ENCODE peak calls at places on chromosomes 12 and 14, in four cellular contexts. One of them, this sample, is unnamed. For H3K4me1, the result is how much of the 10 kb centered on the place peaks cover.

GRCh38 chr12:67208326-67209067 is 60.7 kb upstream of the CAND1 start:
- DNase-seq in transverse colon: no peak
- DNase-seq in neural progenitor cell: no peak
- DNase-seq in ovary: no peak
- DNase-seq in this sample: no peak

GRCh38 chr14:49446801-49447200 is 139.4 kb downstream of the RPS29 start:
- DNase-seq in transverse colon: no peak
- DNase-seq in neural progenitor cell: no peak
- DNase-seq in ovary: no peak
- DNase-seq in this sample: no peak

GRCh38 chr12:99983721-99984258 is 946 bp downstream of the ANKS1B start:
- DNase-seq in transverse colon: no peak
- DNase-seq in neural progenitor cell: no peak
- DNase-seq in ovary: no peak
- DNase-seq in this sample: no peak

GRCh38 chr12:639566-639965 is 23.7 kb downstream of the NINJ2 start:
- DNase-seq in transverse colon: no peak
- DNase-seq in neural progenitor cell: no peak
- DNase-seq in ovary: no peak
- DNase-seq in this sample: no peak

GRCh38 chr12:103011974-103012763 is 54.7 kb downstream of the ASCL1 start:
- DNase-seq in transverse colon: no peak
- DNase-seq in neural progenitor cell: peak
- DNase-seq in ovary: no peak
- DNase-seq in this sample: no peak

GRCh38 chr12:16086462-16086861 is 175.3 kb downstream of the DERA start:
- DNase-seq in transverse colon: no peak
- DNase-seq in neural progenitor cell: no peak
- DNase-seq in ovary: no peak
- DNase-seq in this sample: no peak

GRCh38 chr14:105107351-105107750 is 42.1 kb upstream of the GPR132 start:
- DNase-seq in transverse colon: no peak
- DNase-seq in neural progenitor cell: no peak
- DNase-seq in ovary: no peak
- DNase-seq in this sample: no peak

GRCh38 chr12:7161811-7162210 is 27.7 kb upstream of the PEX5 start:
- DNase-seq in transverse colon: no peak
- DNase-seq in neural progenitor cell: no peak
- DNase-seq in ovary: no peak
- DNase-seq in this sample: no peak

GRCh38 chr12:50546441-50547318 is 41.9 kb downstream of the DIP2B start:
- DNase-seq in transverse colon: no peak
- DNase-seq in neural progenitor cell: no peak
- DNase-seq in ovary: no peak
- DNase-seq in this sample: no peak

GRCh38 chr12:63206494-63206893 is 55.5 kb upstream of the AVPR1A start:
- DNase-seq in transverse colon: no peak
- DNase-seq in neural progenitor cell: no peak
- DNase-seq in ovary: no peak
- DNase-seq in this sample: no peak

GRCh38 chr14:38171197-38171596 is 36.5 kb upstream of the SSTR1 start:
- DNase-seq in transverse colon: no peak
- DNase-seq in neural progenitor cell: no peak
- DNase-seq in ovary: no peak
- DNase-seq in this sample: no peak

GRCh38 chr14:65032319-65032718 is 45.6 kb downstream of the FNTB start:
- DNase-seq in transverse colon: peak
- DNase-seq in neural progenitor cell: no peak
- DNase-seq in ovary: no peak
- DNase-seq in this sample: no peak

GRCh38 chr12:130143136-130143535 is 19.1 kb upstream of the FZD10 start:
- DNase-seq in transverse colon: no peak
- DNase-seq in neural progenitor cell: no peak
- DNase-seq in ovary: no peak
- DNase-seq in this sample: no peak

GRCh38 chr14:64549805-64550538 is at the start of gene PPP1R36:
- DNase-seq in transverse colon: peak
- DNase-seq in neural progenitor cell: peak
- DNase-seq in ovary: no peak
- DNase-seq in this sample: peak

GRCh38 chr12:54419088-54419887 is at the start of gene ITGA5:
- DNase-seq in transverse colon: peak
- DNase-seq in neural progenitor cell: peak
- DNase-seq in ovary: peak
- DNase-seq in this sample: peak

GRCh38 chr12:75705749-75706719 is 194.6 kb upstream of the KRR1 start:
- DNase-seq in transverse colon: no peak
- DNase-seq in neural progenitor cell: no peak
- DNase-seq in ovary: peak
- DNase-seq in this sample: no peak

GRCh38 chr14:36655571-36655962 is 6.1 kb upstream of the PAX9 start:
- DNase-seq in transverse colon: no peak
- DNase-seq in neural progenitor cell: peak
- DNase-seq in ovary: no peak
- DNase-seq in this sample: no peak

GRCh38 chr12:123989168-123989567 is 16.2 kb downstream of the ZNF664 start:
- DNase-seq in transverse colon: no peak
- DNase-seq in neural progenitor cell: no peak
- DNase-seq in ovary: no peak
- DNase-seq in this sample: no peak
- H3K27ac ChIP-seq in transverse colon: no peak
- H3K27ac ChIP-seq in neural progenitor cell: no peak
- H3K27ac ChIP-seq in ovary: no peak
- H3K27ac ChIP-seq in this sample: no peak

GRCh38 chr14:103519837-103520212 is 2.8 kb downstream of the CKB start:
- DNase-seq in transverse colon: no peak
- DNase-seq in neural progenitor cell: no peak
- DNase-seq in ovary: peak
- DNase-seq in this sample: no peak

GRCh38 chr14:103518416-103519042 is 4.1 kb downstream of the CKB start:
- DNase-seq in transverse colon: peak
- DNase-seq in neural progenitor cell: peak
- DNase-seq in ovary: peak
- DNase-seq in this sample: peak

GRCh38 chr14:103517626-103518415 is 4.8 kb downstream of the CKB start:
- DNase-seq in transverse colon: peak
- DNase-seq in neural progenitor cell: no peak
- DNase-seq in ovary: peak
- DNase-seq in this sample: no peak

GRCh38 chr14:103520269-103520656 is 2.4 kb downstream of the CKB start:
- DNase-seq in transverse colon: no peak
- DNase-seq in neural progenitor cell: no peak
- DNase-seq in ovary: no peak
- DNase-seq in this sample: no peak

DNA sequence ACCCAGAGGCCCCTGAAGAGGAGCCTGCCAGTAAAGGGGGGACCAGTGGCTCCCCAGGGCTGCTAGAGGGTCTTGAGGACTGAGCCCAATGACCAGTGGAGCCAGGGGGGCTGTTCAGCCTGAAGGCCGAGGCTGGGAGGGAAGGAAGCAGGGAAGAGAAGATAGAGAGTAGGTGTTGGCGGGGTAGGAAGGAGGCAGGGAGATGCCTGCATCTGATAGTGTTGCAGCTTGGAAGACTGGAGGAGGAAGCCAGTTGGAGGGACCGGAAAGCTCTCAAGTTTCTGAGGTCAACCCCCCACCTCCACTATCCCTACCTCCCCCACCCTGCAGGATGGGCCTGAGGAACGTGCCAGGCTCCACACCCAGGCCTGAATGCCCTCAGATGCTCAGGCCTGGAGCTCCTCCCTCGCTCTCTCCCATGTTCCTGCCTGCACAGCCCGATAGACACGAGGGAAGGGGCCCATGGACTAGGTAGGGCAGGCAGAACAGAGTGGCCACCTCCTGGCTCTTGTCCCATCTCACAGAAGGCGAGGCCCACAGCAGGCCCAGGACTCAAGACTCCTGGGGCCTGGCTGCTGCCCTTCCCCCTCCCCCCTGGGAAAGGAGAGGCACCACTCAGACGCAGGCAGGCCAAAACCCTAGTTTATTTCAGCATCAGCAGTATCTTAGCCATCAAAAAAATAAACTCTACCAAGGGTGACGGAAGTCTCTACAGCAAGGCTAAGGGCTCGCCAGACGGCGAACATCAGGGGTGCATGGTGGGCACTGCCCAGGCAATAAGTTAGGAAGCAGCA is 3.4 kb downstream of the CKB start:
- DNase-seq in transverse colon: no peak
- DNase-seq in neural progenitor cell: no peak
- DNase-seq in ovary: peak
- DNase-seq in this sample: no peak
- H3K4me1 ChIP-seq in transverse colon: under half
- H3K4me1 ChIP-seq in neural progenitor cell: under half
- H3K4me1 ChIP-seq in ovary: under half
- H3K4me1 ChIP-seq in this sample: under half

GRCh38 chr12:110554184-110554583 is 28.9 kb downstream of the PPTC7 start:
- DNase-seq in transverse colon: no peak
- DNase-seq in neural progenitor cell: no peak
- DNase-seq in ovary: no peak
- DNase-seq in this sample: no peak

GRCh38 chr12:110557300-110557699 is 25.8 kb downstream of the PPTC7 start:
- DNase-seq in transverse colon: no peak
- DNase-seq in neural progenitor cell: no peak
- DNase-seq in ovary: no peak
- DNase-seq in this sample: no peak

GRCh38 chr12:110560048-110560447 is 23.1 kb downstream of the PPTC7 start:
- DNase-seq in transverse colon: no peak
- DNase-seq in neural progenitor cell: no peak
- DNase-seq in ovary: no peak
- DNase-seq in this sample: no peak

GRCh38 chr12:110556705-110557104 is 26.4 kb downstream of the PPTC7 start:
- DNase-seq in transverse colon: no peak
- DNase-seq in neural progenitor cell: no peak
- DNase-seq in ovary: no peak
- DNase-seq in this sample: no peak

GRCh38 chr12:110555509-110556406 is 27.4 kb downstream of the PPTC7 start:
- DNase-seq in transverse colon: no peak
- DNase-seq in neural progenitor cell: no peak
- DNase-seq in ovary: no peak
- DNase-seq in this sample: no peak
- H3K27ac ChIP-seq in transverse colon: peak
- H3K27ac ChIP-seq in neural progenitor cell: no peak
- H3K27ac ChIP-seq in ovary: no peak
- H3K27ac ChIP-seq in this sample: no peak

GRCh38 chr12:124921200-124922008 is 7.0 kb upstream of the UBC start:
- DNase-seq in transverse colon: peak
- DNase-seq in neural progenitor cell: peak
- DNase-seq in ovary: peak
- DNase-seq in this sample: no peak

GRCh38 chr12:124917135-124917840 is 2.8 kb upstream of the UBC start:
- DNase-seq in transverse colon: peak
- DNase-seq in neural progenitor cell: peak
- DNase-seq in ovary: peak
- DNase-seq in this sample: peak

GRCh38 chr12:124919646-124920352 is 5.3 kb upstream of the UBC start:
- DNase-seq in transverse colon: no peak
- DNase-seq in neural progenitor cell: peak
- DNase-seq in ovary: peak
- DNase-seq in this sample: peak

GRCh38 chr12:124917841-124918621 is 3.6 kb upstream of the UBC start:
- DNase-seq in transverse colon: no peak
- DNase-seq in neural progenitor cell: no peak
- DNase-seq in ovary: no peak
- DNase-seq in this sample: no peak

DNA sequence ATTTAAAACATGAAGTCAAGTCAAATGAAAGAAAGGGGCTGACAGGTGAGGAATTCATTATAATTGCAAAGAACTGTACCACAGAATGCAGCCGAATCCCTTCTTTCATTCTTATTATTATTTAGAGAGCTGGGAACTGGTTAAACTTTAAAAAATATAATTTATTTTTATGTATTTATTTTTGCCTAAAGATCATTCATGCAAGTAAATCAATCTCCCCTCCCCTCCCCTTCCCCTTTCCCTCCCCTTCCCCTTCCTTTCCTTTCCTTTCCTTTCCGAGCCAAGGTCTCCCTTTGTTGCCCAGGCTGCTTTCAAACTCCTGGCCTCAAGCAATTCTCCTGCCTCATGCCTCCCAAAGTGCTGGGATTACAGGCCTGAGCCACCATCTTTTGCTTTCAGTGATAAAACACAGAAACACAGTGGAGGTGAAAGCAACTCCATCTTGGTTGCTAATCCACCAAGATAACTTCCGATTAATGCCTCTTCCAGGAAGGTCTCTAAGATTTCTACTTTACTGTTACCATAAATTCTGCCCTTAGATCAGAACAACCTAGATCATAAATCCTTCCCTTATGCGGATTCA is 6.0 kb upstream of the UBC start:
- DNase-seq in transverse colon: no peak
- DNase-seq in neural progenitor cell: peak
- DNase-seq in ovary: no peak
- DNase-seq in this sample: no peak
- H3K4me1 ChIP-seq in transverse colon: under half
- H3K4me1 ChIP-seq in neural progenitor cell: half or more
- H3K4me1 ChIP-seq in ovary: under half
- H3K4me1 ChIP-seq in this sample: half or more

DNA sequence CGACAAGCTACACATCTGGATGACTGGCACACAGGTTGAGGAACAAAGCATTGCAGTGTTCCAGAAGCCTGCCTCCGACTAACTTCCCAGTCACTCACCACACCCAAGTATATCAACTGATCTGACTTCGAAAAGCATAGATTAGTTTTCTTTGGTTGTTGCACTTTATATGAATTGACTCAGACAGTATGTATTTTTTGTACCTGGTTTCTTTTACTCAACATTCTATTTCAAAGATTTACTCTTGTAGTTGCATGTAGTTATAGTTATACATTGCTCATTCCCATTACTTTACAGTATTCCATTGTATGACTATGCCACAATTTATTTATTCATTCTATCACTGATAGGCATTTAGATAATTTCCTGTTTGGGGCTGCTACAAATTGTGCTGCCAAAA is 17.9 kb downstream of the PLCZ1 start:
- DNase-seq in transverse colon: no peak
- DNase-seq in neural progenitor cell: no peak
- DNase-seq in ovary: no peak
- DNase-seq in this sample: no peak
- H3K27ac ChIP-seq in transverse colon: no peak
- H3K27ac ChIP-seq in neural progenitor cell: no peak
- H3K27ac ChIP-seq in ovary: no peak
- H3K27ac ChIP-seq in this sample: no peak

GRCh38 chr14:91126761-91127160 is 12.9 kb downstream of the DGLUCY start:
- DNase-seq in transverse colon: no peak
- DNase-seq in neural progenitor cell: no peak
- DNase-seq in ovary: no peak
- DNase-seq in this sample: no peak
- H3K4me1 ChIP-seq in transverse colon: under half
- H3K4me1 ChIP-seq in neural progenitor cell: under half
- H3K4me1 ChIP-seq in ovary: under half
- H3K4me1 ChIP-seq in this sample: under half